ENCODE peak calls at places on chromosomes 1 and 21, in ten cellular contexts. B, A, R, F, Y, M, S, I, C and V are unnamed samples.

GRCh38 chr1:33302325-33302724 is 18.6 kb downstream of the A3GALT2 start:
- DNase-seq in S (no peak), B (no peak), A (peak; percentile 29), I (peak; percentile 23), F (no peak), M (no peak), C (no peak), Y (no peak), R (no peak), V (no peak)

GRCh38 chr1:40782371-40782956 is 1.1 kb upstream of the KCNQ4 start:
- DNase-seq in F (no peak), Y (peak; percentile 67), C (peak; percentile 29), R (no peak), I (no peak), M (peak; percentile 72), B (no peak), S (no peak), A (peak; percentile 25), V (peak; percentile 28)

GRCh38 chr21:45137612-45137937 is 63.2 kb downstream of the ADARB1 start:
- DNase-seq in M (no peak), I (no peak), B (no peak), S (no peak), C (no peak), A (no peak), R (no peak), F (no peak), Y (no peak), V (no peak)

GRCh38 chr1:55506686-55507577 is 291.8 kb upstream of the USP24 start:
- DNase-seq in F (peak; percentile 32), B (no peak), S (no peak), R (no peak), C (no peak), Y (no peak), A (no peak), I (no peak), M (peak; percentile 68), V (no peak)

GRCh38 chr1:59214764-59215208 is 82.1 kb upstream of the FGGY start:
- DNase-seq in M (peak; percentile 26), F (no peak), S (peak; percentile 89), Y (no peak), C (peak; percentile 82), I (no peak), A (no peak), R (no peak), B (no peak), V (peak; percentile 36)

GRCh38 chr21:14591882-14592281 is 45.8 kb upstream of the SAMSN1 start:
- DNase-seq in B (peak; percentile 9), Y (peak; percentile 45), A (no peak), C (no peak), F (peak; percentile 5), S (no peak), R (no peak), I (no peak), M (no peak), V (peak; percentile 50)

GRCh38 chr1:203450541-203451149 is 25.0 kb upstream of the PRELP start:
- DNase-seq in F (no peak), Y (no peak), A (no peak), B (no peak), R (no peak), M (no peak), C (no peak), S (no peak), I (no peak), V (no peak)

GRCh38 chr1:149978547-149979023 is 31.9 kb downstream of the OTUD7B start:
- DNase-seq in B (no peak), I (no peak), A (no peak), F (no peak), Y (no peak), M (peak; percentile 45), C (no peak), S (no peak), R (no peak), V (no peak)

GRCh38 chr1:109756848-109757521 is 6.7 kb downstream of the EPS8L3 start:
- DNase-seq in M (peak; percentile 14), F (no peak), B (no peak), R (no peak), Y (no peak), C (no peak), S (no peak), A (no peak), I (no peak), V (no peak)

GRCh38 chr1:88422037-88422436 is 262.0 kb upstream of the PKN2 start:
- DNase-seq in S (no peak), B (no peak), R (no peak), I (no peak), F (no peak), M (no peak), Y (no peak), C (no peak), A (no peak), V (no peak)

GRCh38 chr1:25878690-25879089 is 3.2 kb upstream of the PAQR7 start:
- DNase-seq in Y (peak; percentile 32), R (no peak), F (no peak), C (no peak), A (no peak), M (no peak), B (no peak), S (no peak), I (no peak), V (no peak)

GRCh38 chr1:86207323-86207722 is 50.8 kb upstream of the COL24A1 start:
- DNase-seq in S (no peak), C (peak; percentile 7), Y (no peak), B (peak; percentile 87), R (no peak), A (no peak), F (peak; percentile 31), I (no peak), M (no peak), V (no peak)

GRCh38 chr1:16980473-16981268 is at the start of gene MFAP2:
- DNase-seq in B (peak; percentile 36), Y (no peak), S (no peak), M (no peak), I (no peak), R (peak; percentile 32), C (peak; percentile 25), A (no peak), F (no peak), V (no peak)